ENCODE peak calls at places on chromosomes 6 and 20, in five cellular contexts. One of them, this sample, is unnamed.

GRCh38 chr6:113855500-113856010 is 1.6 kb upstream of the MARCKS start:
- DNase-seq in BE2C: peak; percentile 34
- DNase-seq in bronchial epithelial cell: no peak
- DNase-seq in choroid plexus epithelial cell: peak; percentile 60
- DNase-seq in lower lobe of right lung: peak; percentile 51
- DNase-seq in this sample: peak; percentile 62

GRCh38 chr20:34473262-34473883 is 42.8 kb upstream of the DYNLRB1 start:
- DNase-seq in lower lobe of right lung: no peak
- DNase-seq in BE2C: peak; percentile 78
- DNase-seq in choroid plexus epithelial cell: peak; percentile 70
- DNase-seq in bronchial epithelial cell: peak; percentile 34
- DNase-seq in this sample: peak; percentile 82

GRCh38 chr6:132446136-132446535 is 44.9 kb upstream of the MOXD1 start:
- DNase-seq in bronchial epithelial cell: no peak
- DNase-seq in BE2C: no peak
- DNase-seq in choroid plexus epithelial cell: no peak
- DNase-seq in lower lobe of right lung: no peak
- DNase-seq in this sample: no peak

GRCh38 chr20:8244637-8245036 is 112.6 kb downstream of the PLCB1 start:
- DNase-seq in choroid plexus epithelial cell: peak; percentile 88
- DNase-seq in bronchial epithelial cell: peak; percentile 27
- DNase-seq in BE2C: no peak
- DNase-seq in lower lobe of right lung: no peak
- DNase-seq in this sample: no peak

GRCh38 chr6:35494161-35494563 is 2.7 kb downstream of the TEAD3 start:
- DNase-seq in bronchial epithelial cell: no peak
- DNase-seq in choroid plexus epithelial cell: no peak
- DNase-seq in lower lobe of right lung: no peak
- DNase-seq in BE2C: no peak
- DNase-seq in this sample: peak; percentile 46

GRCh38 chr20:51116765-51117686 is 94.1 kb upstream of the KCNG1 start:
- DNase-seq in lower lobe of right lung: no peak
- DNase-seq in BE2C: no peak
- DNase-seq in bronchial epithelial cell: peak; percentile 34
- DNase-seq in choroid plexus epithelial cell: no peak
- DNase-seq in this sample: no peak

GRCh38 chr6:27281105-27281539 is 31.0 kb downstream of the POM121L2 start:
- DNase-seq in BE2C: no peak
- DNase-seq in choroid plexus epithelial cell: no peak
- DNase-seq in lower lobe of right lung: no peak
- DNase-seq in bronchial epithelial cell: no peak
- DNase-seq in this sample: no peak

GRCh38 chr6:102494808-102495207 is 1101.3 kb downstream of the GRIK2 start:
- DNase-seq in choroid plexus epithelial cell: no peak
- DNase-seq in lower lobe of right lung: no peak
- DNase-seq in bronchial epithelial cell: no peak
- DNase-seq in BE2C: no peak
- DNase-seq in this sample: no peak

GRCh38 chr6:165766457-165766856 is 103.4 kb upstream of the PDE10A start:
- DNase-seq in BE2C: no peak
- DNase-seq in choroid plexus epithelial cell: peak; percentile 82
- DNase-seq in bronchial epithelial cell: peak; percentile 76
- DNase-seq in lower lobe of right lung: no peak
- DNase-seq in this sample: no peak

GRCh38 chr6:44435500-44435899 is 48.0 kb downstream of the CDC5L start:
- DNase-seq in lower lobe of right lung: no peak
- DNase-seq in choroid plexus epithelial cell: no peak
- DNase-seq in BE2C: no peak
- DNase-seq in bronchial epithelial cell: no peak
- DNase-seq in this sample: no peak

GRCh38 chr20:53569606-53570307 is 23.9 kb downstream of the ZNF217 start:
- DNase-seq in lower lobe of right lung: no peak
- DNase-seq in BE2C: no peak
- DNase-seq in choroid plexus epithelial cell: no peak
- DNase-seq in bronchial epithelial cell: no peak
- DNase-seq in this sample: no peak

GRCh38 chr20:3904224-3904623 is 15.0 kb downstream of the PANK2 start:
- DNase-seq in bronchial epithelial cell: no peak
- DNase-seq in lower lobe of right lung: no peak
- DNase-seq in BE2C: no peak
- DNase-seq in choroid plexus epithelial cell: no peak
- DNase-seq in this sample: no peak

GRCh38 chr6:127737768-127738167 is 160.8 kb downstream of the C6orf58 start:
- DNase-seq in lower lobe of right lung: no peak
- DNase-seq in bronchial epithelial cell: peak; percentile 61
- DNase-seq in BE2C: no peak
- DNase-seq in choroid plexus epithelial cell: peak; percentile 6
- DNase-seq in this sample: no peak

GRCh38 chr6:69796081-69796626 is 656 bp downstream of the LMBRD1 start:
- DNase-seq in BE2C: no peak
- DNase-seq in lower lobe of right lung: no peak
- DNase-seq in choroid plexus epithelial cell: peak; percentile 66
- DNase-seq in bronchial epithelial cell: peak; percentile 90
- DNase-seq in this sample: no peak

GRCh38 chr6:34181903-34182302 is 36.0 kb upstream of the GRM4 start:
- DNase-seq in choroid plexus epithelial cell: no peak
- DNase-seq in BE2C: no peak
- DNase-seq in bronchial epithelial cell: no peak
- DNase-seq in lower lobe of right lung: no peak
- DNase-seq in this sample: no peak

GRCh38 chr20:38272398-38272797 is 11.9 kb upstream of the KIAA1755 start:
- DNase-seq in choroid plexus epithelial cell: no peak
- DNase-seq in bronchial epithelial cell: peak; percentile 83
- DNase-seq in BE2C: no peak
- DNase-seq in lower lobe of right lung: no peak
- DNase-seq in this sample: no peak

GRCh38 chr6:79570802-79571367 is 33.7 kb upstream of the LCA5 start:
- DNase-seq in choroid plexus epithelial cell: peak; percentile 74
- DNase-seq in bronchial epithelial cell: peak; percentile 54
- DNase-seq in lower lobe of right lung: no peak
- DNase-seq in BE2C: no peak
- DNase-seq in this sample: no peak

GRCh38 chr20:60108397-60108796 is 150.2 kb downstream of the CDH26 start:
- DNase-seq in bronchial epithelial cell: no peak
- DNase-seq in lower lobe of right lung: no peak
- DNase-seq in choroid plexus epithelial cell: peak; percentile 4
- DNase-seq in BE2C: no peak
- DNase-seq in this sample: no peak

GRCh38 chr20:52103469-52103910 is 88.1 kb downstream of the ZFP64 start:
- DNase-seq in choroid plexus epithelial cell: peak; percentile 39
- DNase-seq in bronchial epithelial cell: peak; percentile 54
- DNase-seq in BE2C: no peak
- DNase-seq in lower lobe of right lung: no peak
- DNase-seq in this sample: no peak

GRCh38 chr6:145327497-145328055 is 407.7 kb downstream of the EPM2A start:
- DNase-seq in BE2C: no peak
- DNase-seq in bronchial epithelial cell: no peak
- DNase-seq in lower lobe of right lung: no peak
- DNase-seq in choroid plexus epithelial cell: no peak
- DNase-seq in this sample: no peak

GRCh38 chr6:97437087-97437486 is 154.1 kb upstream of the MMS22L start:
- DNase-seq in BE2C: no peak
- DNase-seq in choroid plexus epithelial cell: peak; percentile 46
- DNase-seq in lower lobe of right lung: no peak
- DNase-seq in bronchial epithelial cell: peak; percentile 22
- DNase-seq in this sample: no peak

GRCh38 chr6:12709116-12709515 is 7.5 kb upstream of the PHACTR1 start:
- DNase-seq in BE2C: no peak
- DNase-seq in bronchial epithelial cell: peak; percentile 23
- DNase-seq in choroid plexus epithelial cell: peak; percentile 5
- DNase-seq in lower lobe of right lung: no peak
- DNase-seq in this sample: no peak

GRCh38 chr6:70371454-70372105 is 41.7 kb upstream of the FAM135A start:
- DNase-seq in bronchial epithelial cell: peak; percentile 92
- DNase-seq in lower lobe of right lung: no peak
- DNase-seq in choroid plexus epithelial cell: peak; percentile 83
- DNase-seq in BE2C: no peak
- DNase-seq in this sample: no peak

GRCh38 chr6:143901885-143902708 is 37.8 kb downstream of the ZC2HC1B start:
- DNase-seq in choroid plexus epithelial cell: peak; percentile 58
- DNase-seq in lower lobe of right lung: no peak
- DNase-seq in bronchial epithelial cell: no peak
- DNase-seq in BE2C: no peak
- DNase-seq in this sample: no peak

GRCh38 chr6:2909718-2910117 is 6.6 kb upstream of the SERPINB9 start:
- DNase-seq in choroid plexus epithelial cell: peak; percentile 46
- DNase-seq in bronchial epithelial cell: peak; percentile 17
- DNase-seq in BE2C: no peak
- DNase-seq in lower lobe of right lung: no peak
- DNase-seq in this sample: no peak

GRCh38 chr20:33477386-33478234 is 12.3 kb upstream of the CBFA2T2 start:
- DNase-seq in bronchial epithelial cell: no peak
- DNase-seq in BE2C: no peak
- DNase-seq in choroid plexus epithelial cell: no peak
- DNase-seq in lower lobe of right lung: no peak
- DNase-seq in this sample: no peak

GRCh38 chr6:81831274-81831673 is 78.8 kb upstream of the TENT5A start:
- DNase-seq in BE2C: no peak
- DNase-seq in bronchial epithelial cell: no peak
- DNase-seq in choroid plexus epithelial cell: no peak
- DNase-seq in lower lobe of right lung: no peak
- DNase-seq in this sample: no peak

GRCh38 chr6:131065824-131066171 is 2.8 kb upstream of the EPB41L2 start:
- DNase-seq in choroid plexus epithelial cell: no peak
- DNase-seq in BE2C: no peak
- DNase-seq in lower lobe of right lung: no peak
- DNase-seq in bronchial epithelial cell: no peak
- DNase-seq in this sample: no peak

GRCh38 chr6:7811441-7811840 is 85.5 kb downstream of the BMP6 start:
- DNase-seq in lower lobe of right lung: no peak
- DNase-seq in choroid plexus epithelial cell: no peak
- DNase-seq in bronchial epithelial cell: no peak
- DNase-seq in BE2C: no peak
- DNase-seq in this sample: no peak

GRCh38 chr6:154703094-154703493 is 30.1 kb upstream of the SCAF8 start:
- DNase-seq in BE2C: no peak
- DNase-seq in lower lobe of right lung: no peak
- DNase-seq in bronchial epithelial cell: no peak
- DNase-seq in choroid plexus epithelial cell: no peak
- DNase-seq in this sample: no peak

GRCh38 chr20:63686492-63687321 is 9.7 kb upstream of the TNFRSF6B start:
- DNase-seq in choroid plexus epithelial cell: peak; percentile 91
- DNase-seq in BE2C: no peak
- DNase-seq in bronchial epithelial cell: peak; percentile 72
- DNase-seq in lower lobe of right lung: peak; percentile 78
- DNase-seq in this sample: no peak

GRCh38 chr20:63687419-63688233 is 8.8 kb upstream of the TNFRSF6B start:
- DNase-seq in lower lobe of right lung: no peak
- DNase-seq in bronchial epithelial cell: no peak
- DNase-seq in choroid plexus epithelial cell: no peak
- DNase-seq in BE2C: no peak
- DNase-seq in this sample: no peak

GRCh38 chr20:63686094-63686491 is 10.4 kb upstream of the TNFRSF6B start:
- DNase-seq in BE2C: no peak
- DNase-seq in choroid plexus epithelial cell: no peak
- DNase-seq in bronchial epithelial cell: no peak
- DNase-seq in lower lobe of right lung: no peak
- DNase-seq in this sample: no peak

GRCh38 chr20:63682384-63683139 is 13.9 kb upstream of the TNFRSF6B start:
- DNase-seq in lower lobe of right lung: no peak
- DNase-seq in bronchial epithelial cell: peak; percentile 98
- DNase-seq in BE2C: no peak
- DNase-seq in choroid plexus epithelial cell: peak; percentile 92
- DNase-seq in this sample: no peak

GRCh38 chr20:63685269-63686026 is 11.0 kb upstream of the TNFRSF6B start:
- DNase-seq in lower lobe of right lung: no peak
- DNase-seq in choroid plexus epithelial cell: no peak
- DNase-seq in bronchial epithelial cell: no peak
- DNase-seq in BE2C: no peak
- DNase-seq in this sample: no peak
- TF ChIP-seq CTCF in lower lobe of right lung: no peak
- TF ChIP-seq CTCF in choroid plexus epithelial cell: no peak
- TF ChIP-seq CTCF in bronchial epithelial cell: no peak
- TF ChIP-seq CTCF in BE2C: no peak
- TF ChIP-seq CTCF in this sample: no peak

DNA sequence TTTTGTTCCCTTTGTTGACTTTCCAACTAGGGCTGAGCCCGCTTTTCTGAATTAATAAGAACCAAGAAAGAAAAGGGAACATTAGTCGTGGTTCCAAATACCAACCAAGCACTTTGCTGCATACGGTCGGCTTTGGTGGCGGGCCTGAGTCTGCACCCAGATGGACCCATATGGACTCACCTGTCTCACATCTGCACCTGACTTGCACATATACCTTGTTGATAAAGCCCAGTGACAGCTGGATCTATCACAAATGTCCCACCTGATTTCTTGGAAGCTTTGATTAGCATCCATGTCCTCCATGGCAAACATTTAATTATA is 39.0 kb downstream of the TPD52L1 start:
- DNase-seq in BE2C: no peak
- DNase-seq in bronchial epithelial cell: no peak
- DNase-seq in choroid plexus epithelial cell: no peak
- DNase-seq in lower lobe of right lung: no peak
- DNase-seq in this sample: no peak
- TF ChIP-seq CTCF in BE2C: no peak
- TF ChIP-seq CTCF in bronchial epithelial cell: no peak
- TF ChIP-seq CTCF in choroid plexus epithelial cell: no peak
- TF ChIP-seq CTCF in lower lobe of right lung: no peak
- TF ChIP-seq CTCF in this sample: peak; percentile 22

GRCh38 chr6:106939208-106939607 is 35.3 kb downstream of the CD24 start:
- DNase-seq in BE2C: no peak
- DNase-seq in bronchial epithelial cell: peak; percentile 34
- DNase-seq in lower lobe of right lung: no peak
- DNase-seq in choroid plexus epithelial cell: peak; percentile 4
- DNase-seq in this sample: no peak
- TF ChIP-seq CTCF in BE2C: no peak
- TF ChIP-seq CTCF in bronchial epithelial cell: no peak
- TF ChIP-seq CTCF in lower lobe of right lung: no peak
- TF ChIP-seq CTCF in choroid plexus epithelial cell: no peak
- TF ChIP-seq CTCF in this sample: no peak

DNA sequence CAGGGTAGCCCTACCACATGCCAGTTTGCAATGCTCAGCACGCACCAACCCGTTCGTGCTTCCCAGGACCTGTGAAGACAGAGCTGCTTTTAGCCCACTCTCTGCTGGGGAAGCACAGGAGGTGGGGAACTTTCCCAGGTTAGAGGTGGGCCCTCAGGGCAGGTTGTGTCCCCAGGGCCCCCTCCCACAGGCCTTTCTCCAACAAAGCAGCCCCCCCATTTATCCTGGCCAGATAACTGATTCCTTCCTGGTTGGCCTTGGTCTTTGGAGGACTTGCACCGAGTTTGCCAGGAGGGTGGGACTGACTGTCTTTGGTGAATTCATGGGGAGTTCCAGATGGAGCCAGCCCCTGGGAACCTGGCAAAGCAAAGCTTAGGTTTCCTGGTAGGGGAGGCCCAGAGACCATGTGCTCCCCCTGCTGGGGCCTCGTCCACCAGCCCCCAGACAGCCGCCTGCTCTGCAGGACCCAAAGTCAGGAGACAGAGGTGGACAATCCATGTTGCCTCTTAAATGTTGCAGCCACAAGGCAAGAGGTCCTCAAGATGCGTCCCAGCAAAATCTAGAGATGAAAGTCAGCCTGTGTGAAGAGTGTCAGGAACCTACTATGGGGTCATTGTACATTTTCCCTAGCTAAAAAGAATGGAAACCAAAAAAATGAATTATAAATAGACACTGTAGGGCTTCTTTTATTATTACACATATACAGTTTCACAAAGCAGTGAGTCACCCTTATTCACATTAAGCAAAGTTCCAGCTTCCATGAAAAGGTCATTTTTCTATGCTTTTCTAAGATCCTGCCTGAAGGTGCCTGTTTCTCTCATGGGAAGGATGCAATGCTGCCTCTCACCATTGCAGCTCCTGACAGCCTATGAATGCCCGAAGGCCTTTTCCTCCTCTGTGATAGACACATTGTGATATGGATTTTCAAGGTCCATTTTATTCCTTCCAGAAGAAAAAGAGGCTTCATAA is 497.8 kb downstream of the PREX1 start:
- DNase-seq in BE2C: peak; percentile 71
- DNase-seq in lower lobe of right lung: no peak
- DNase-seq in bronchial epithelial cell: peak; percentile 11
- DNase-seq in choroid plexus epithelial cell: peak; percentile 49
- DNase-seq in this sample: peak; percentile 59
- TF ChIP-seq CTCF in BE2C: peak; percentile 76
- TF ChIP-seq CTCF in lower lobe of right lung: no peak
- TF ChIP-seq CTCF in bronchial epithelial cell: peak; percentile 11
- TF ChIP-seq CTCF in choroid plexus epithelial cell: peak; percentile 57
- TF ChIP-seq CTCF in this sample: peak; percentile 30

This sample was measured in glutamatergic neuron.